ENCODE peak calls at places on chromosomes 7 and 10, in four cellular contexts. One of them, this sample, is unnamed. For H3K4me1, the result is how much of the 10 kb centered on the place peaks cover.

GRCh38 chr7:157529768-157530560 is 193.2 kb downstream of the DNAJB6 start:
- DNase-seq in heart right ventricle: no peak
- DNase-seq in cardiac muscle cell: no peak
- DNase-seq in uterus: no peak
- DNase-seq in this sample: no peak

GRCh38 chr10:77147871-77148270 is 489.7 kb downstream of the KCNMA1 start:
- DNase-seq in heart right ventricle: no peak
- DNase-seq in cardiac muscle cell: no peak
- DNase-seq in uterus: no peak
- DNase-seq in this sample: no peak

GRCh38 chr10:90413196-90413595 is 444.6 kb downstream of the HTR7 start:
- DNase-seq in heart right ventricle: no peak
- DNase-seq in cardiac muscle cell: no peak
- DNase-seq in uterus: no peak
- DNase-seq in this sample: no peak

GRCh38 chr10:11697718-11698527 is 44.3 kb upstream of the ECHDC3 start:
- DNase-seq in heart right ventricle: no peak
- DNase-seq in cardiac muscle cell: no peak
- DNase-seq in uterus: no peak
- DNase-seq in this sample: no peak

GRCh38 chr7:73971701-73972341 is 56.2 kb upstream of the ELN start:
- DNase-seq in heart right ventricle: no peak
- DNase-seq in cardiac muscle cell: no peak
- DNase-seq in uterus: no peak
- DNase-seq in this sample: no peak

GRCh38 chr10:19824397-19825342 is 8.4 kb downstream of the PLXDC2 start:
- DNase-seq in heart right ventricle: no peak
- DNase-seq in cardiac muscle cell: no peak
- DNase-seq in uterus: no peak
- DNase-seq in this sample: no peak

GRCh38 chr7:95245828-95246227 is 78.5 kb downstream of the PON1 start:
- DNase-seq in heart right ventricle: no peak
- DNase-seq in cardiac muscle cell: no peak
- DNase-seq in uterus: no peak
- DNase-seq in this sample: no peak

GRCh38 chr10:76230866-76231257 is 799.4 kb downstream of the LRMDA start:
- DNase-seq in heart right ventricle: no peak
- DNase-seq in cardiac muscle cell: peak
- DNase-seq in uterus: no peak
- DNase-seq in this sample: no peak

GRCh38 chr7:23247101-23247601 is 576 bp downstream of the GPNMB start:
- DNase-seq in heart right ventricle: no peak
- DNase-seq in cardiac muscle cell: no peak
- DNase-seq in uterus: no peak
- DNase-seq in this sample: no peak

GRCh38 chr7:133601607-133602006 is 348.7 kb downstream of the EXOC4 start:
- DNase-seq in heart right ventricle: no peak
- DNase-seq in cardiac muscle cell: no peak
- DNase-seq in uterus: no peak
- DNase-seq in this sample: no peak

GRCh38 chr10:33521062-33521461 is 186.6 kb upstream of the NRP1 start:
- DNase-seq in heart right ventricle: no peak
- DNase-seq in cardiac muscle cell: no peak
- DNase-seq in uterus: no peak
- DNase-seq in this sample: no peak

GRCh38 chr10:8057636-8058273 is 3.3 kb downstream of the GATA3 start:
- DNase-seq in heart right ventricle: no peak
- DNase-seq in cardiac muscle cell: peak
- DNase-seq in uterus: no peak
- DNase-seq in this sample: no peak

GRCh38 chr7:103487419-103487818 is 41.4 kb upstream of the SLC26A5 start:
- DNase-seq in heart right ventricle: no peak
- DNase-seq in cardiac muscle cell: no peak
- DNase-seq in uterus: no peak
- DNase-seq in this sample: no peak

GRCh38 chr7:30805931-30806330 is 34.7 kb downstream of the MINDY4 start:
- DNase-seq in heart right ventricle: no peak
- DNase-seq in cardiac muscle cell: no peak
- DNase-seq in uterus: no peak
- DNase-seq in this sample: no peak

GRCh38 chr10:111072232-111072631 is 4.6 kb upstream of the ADRA2A start:
- DNase-seq in heart right ventricle: no peak
- DNase-seq in cardiac muscle cell: no peak
- DNase-seq in uterus: no peak
- DNase-seq in this sample: peak

GRCh38 chr10:50417906-50418697 is 166.8 kb upstream of the ASAH2 start:
- DNase-seq in heart right ventricle: peak
- DNase-seq in cardiac muscle cell: peak
- DNase-seq in uterus: peak
- DNase-seq in this sample: peak

GRCh38 chr10:103545771-103546281 is 52.3 kb downstream of the NEURL1 start:
- DNase-seq in heart right ventricle: no peak
- DNase-seq in cardiac muscle cell: no peak
- DNase-seq in uterus: peak
- DNase-seq in this sample: no peak
- H3K4me1 ChIP-seq in heart right ventricle: under half
- H3K4me1 ChIP-seq in cardiac muscle cell: under half
- H3K4me1 ChIP-seq in uterus: under half
- H3K4me1 ChIP-seq in this sample: under half

GRCh38 chr10:14560794-14561765 is 213.6 kb downstream of the FAM107B start:
- DNase-seq in heart right ventricle: no peak
- DNase-seq in cardiac muscle cell: no peak
- DNase-seq in uterus: no peak
- DNase-seq in this sample: no peak
- H3K4me1 ChIP-seq in heart right ventricle: under half
- H3K4me1 ChIP-seq in cardiac muscle cell: under half
- H3K4me1 ChIP-seq in uterus: under half
- H3K4me1 ChIP-seq in this sample: under half

GRCh38 chr10:71218046-71218832 is 5.9 kb downstream of the UNC5B start:
- DNase-seq in heart right ventricle: no peak
- DNase-seq in cardiac muscle cell: no peak
- DNase-seq in uterus: no peak
- DNase-seq in this sample: no peak
- H3K4me1 ChIP-seq in heart right ventricle: half or more
- H3K4me1 ChIP-seq in cardiac muscle cell: half or more
- H3K4me1 ChIP-seq in uterus: under half
- H3K4me1 ChIP-seq in this sample: under half

DNA sequence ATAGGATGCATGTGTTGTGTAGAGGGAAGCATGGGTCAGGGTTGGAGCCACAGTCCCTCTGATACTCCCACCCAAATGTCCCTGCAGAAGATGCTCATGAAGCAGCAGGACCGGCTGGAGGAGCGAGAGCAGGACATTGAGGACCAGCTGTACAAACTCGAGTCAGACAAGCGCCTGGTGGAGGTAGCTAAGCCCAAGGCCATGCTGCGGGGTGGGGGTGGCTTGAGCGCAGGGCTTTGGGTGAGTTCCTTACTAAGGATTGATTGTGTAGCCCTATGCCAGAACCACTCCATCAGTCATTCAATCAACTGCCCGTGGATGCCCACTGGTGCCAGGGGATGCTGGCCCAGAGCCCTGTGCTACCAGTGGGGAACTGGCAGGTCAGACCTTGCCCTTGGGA is 10.3 kb downstream of the TRIM8 start:
- DNase-seq in heart right ventricle: no peak
- DNase-seq in cardiac muscle cell: no peak
- DNase-seq in uterus: no peak
- DNase-seq in this sample: no peak
- H3K4me1 ChIP-seq in heart right ventricle: half or more
- H3K4me1 ChIP-seq in cardiac muscle cell: under half
- H3K4me1 ChIP-seq in uterus: under half
- H3K4me1 ChIP-seq in this sample: under half

GRCh38 chr10:124607693-124608092 is 136.5 kb downstream of the FAM53B start:
- DNase-seq in heart right ventricle: peak
- DNase-seq in cardiac muscle cell: no peak
- DNase-seq in uterus: no peak
- DNase-seq in this sample: no peak

GRCh38 chr10:124611738-124612137 is 132.4 kb downstream of the FAM53B start:
- DNase-seq in heart right ventricle: no peak
- DNase-seq in cardiac muscle cell: no peak
- DNase-seq in uterus: no peak
- DNase-seq in this sample: no peak

GRCh38 chr10:124608093-124608721 is 136.0 kb downstream of the FAM53B start:
- DNase-seq in heart right ventricle: no peak
- DNase-seq in cardiac muscle cell: no peak
- DNase-seq in uterus: no peak
- DNase-seq in this sample: no peak

GRCh38 chr10:124606822-124607221 is 137.4 kb downstream of the FAM53B start:
- DNase-seq in heart right ventricle: peak
- DNase-seq in cardiac muscle cell: no peak
- DNase-seq in uterus: no peak
- DNase-seq in this sample: no peak

GRCh38 chr10:124609698-124610097 is 134.5 kb downstream of the FAM53B start:
- DNase-seq in heart right ventricle: no peak
- DNase-seq in cardiac muscle cell: no peak
- DNase-seq in uterus: no peak
- DNase-seq in this sample: no peak
- H3K4me1 ChIP-seq in heart right ventricle: under half
- H3K4me1 ChIP-seq in cardiac muscle cell: under half
- H3K4me1 ChIP-seq in uterus: under half
- H3K4me1 ChIP-seq in this sample: under half

GRCh38 chr10:89390875-89391576 is 1.4 kb upstream of the IFIT1 start:
- DNase-seq in heart right ventricle: no peak
- DNase-seq in cardiac muscle cell: peak
- DNase-seq in uterus: no peak
- DNase-seq in this sample: no peak
- H3K4me1 ChIP-seq in heart right ventricle: under half
- H3K4me1 ChIP-seq in cardiac muscle cell: under half
- H3K4me1 ChIP-seq in uterus: under half
- H3K4me1 ChIP-seq in this sample: under half

GRCh38 chr10:125028291-125028867 is 86.5 kb downstream of the ZRANB1 start:
- DNase-seq in heart right ventricle: no peak
- DNase-seq in cardiac muscle cell: no peak
- DNase-seq in uterus: no peak
- DNase-seq in this sample: peak

GRCh38 chr10:125027889-125028288 is 86.0 kb downstream of the ZRANB1 start:
- DNase-seq in heart right ventricle: no peak
- DNase-seq in cardiac muscle cell: peak
- DNase-seq in uterus: no peak
- DNase-seq in this sample: no peak

GRCh38 chr10:125025341-125025740 is 83.4 kb downstream of the ZRANB1 start:
- DNase-seq in heart right ventricle: no peak
- DNase-seq in cardiac muscle cell: no peak
- DNase-seq in uterus: no peak
- DNase-seq in this sample: no peak

GRCh38 chr10:125026036-125026931 is 84.4 kb downstream of the ZRANB1 start:
- DNase-seq in heart right ventricle: no peak
- DNase-seq in cardiac muscle cell: no peak
- DNase-seq in uterus: no peak
- DNase-seq in this sample: no peak

GRCh38 chr10:125026974-125027735 is 85.2 kb downstream of the ZRANB1 start:
- DNase-seq in heart right ventricle: no peak
- DNase-seq in cardiac muscle cell: no peak
- DNase-seq in uterus: no peak
- DNase-seq in this sample: no peak
- H3K4me1 ChIP-seq in heart right ventricle: half or more
- H3K4me1 ChIP-seq in cardiac muscle cell: under half
- H3K4me1 ChIP-seq in uterus: under half
- H3K4me1 ChIP-seq in this sample: under half

DNA sequence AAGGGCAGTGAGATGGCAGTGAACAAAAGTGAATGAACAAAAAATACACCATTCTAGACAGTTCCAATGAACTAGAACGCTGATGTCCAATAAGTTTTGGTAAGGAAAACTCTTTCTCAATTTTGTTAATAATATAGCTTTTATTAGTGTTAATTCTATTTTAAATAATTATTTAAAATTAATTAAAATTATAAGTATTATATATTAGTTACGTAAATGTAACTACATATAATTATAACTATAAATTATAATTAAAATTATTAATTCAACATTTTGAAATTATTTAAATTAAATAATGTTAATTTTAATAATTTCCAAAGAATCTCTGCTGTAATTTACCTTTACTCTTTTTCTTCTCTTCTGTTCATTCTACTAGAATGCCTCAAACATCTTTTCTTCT is 5.4 kb downstream of the SRI start:
- DNase-seq in heart right ventricle: no peak
- DNase-seq in cardiac muscle cell: no peak
- DNase-seq in uterus: no peak
- DNase-seq in this sample: no peak
- H3K4me1 ChIP-seq in heart right ventricle: under half
- H3K4me1 ChIP-seq in cardiac muscle cell: under half
- H3K4me1 ChIP-seq in uterus: under half
- H3K4me1 ChIP-seq in this sample: under half

GRCh38 chr10:79445217-79445707 is at the start of gene ZCCHC24:
- DNase-seq in heart right ventricle: no peak
- DNase-seq in cardiac muscle cell: no peak
- DNase-seq in uterus: no peak
- DNase-seq in this sample: peak
- H3K4me1 ChIP-seq in heart right ventricle: under half
- H3K4me1 ChIP-seq in cardiac muscle cell: under half
- H3K4me1 ChIP-seq in uterus: under half
- H3K4me1 ChIP-seq in this sample: half or more